ENCODE peak calls at places on chromosomes 7 and 10, in ten cellular contexts. E is suprapubic skin, U is stomach, M is H1, P is transverse colon, H is breast epithelium, B is spleen, G is body of pancreas, T is ovary, Y is thyroid gland. C is an unnamed sample.

GRCh38 chr10:35848412-35848811 is 206.3 kb upstream of the FZD8 start:
- DNase-seq in E (no peak), U (no peak), M (no peak), P (no peak), H (no peak), B (no peak), G (no peak), T (no peak), Y (no peak), C (no peak)

GRCh38 chr7:134084488-134085144 is 42.5 kb upstream of the LRGUK start:
- DNase-seq in E (no peak), U (no peak), M (no peak), P (no peak), H (no peak), B (no peak), G (peak; percentile 14), T (no peak), Y (no peak), C (no peak)

GRCh38 chr7:129522088-129522970 is 20.0 kb downstream of the SMKR1 start:
- DNase-seq in E (no peak), U (no peak), M (peak; percentile 70), P (no peak), H (no peak), B (peak; percentile 49), G (no peak), T (no peak), Y (no peak), C (no peak)

GRCh38 chr7:517848-518629 is 1.6 kb downstream of the PDGFA start:
- DNase-seq in E (no peak), U (peak; percentile 72), M (peak; percentile 72), P (peak; percentile 73), H (no peak), B (no peak), G (peak; percentile 72), T (peak; percentile 75), Y (peak; percentile 57), C (no peak)

GRCh38 chr10:90945496-90946070 is 24.7 kb upstream of the ANKRD1 start:
- DNase-seq in E (no peak), U (no peak), M (no peak), P (no peak), H (no peak), B (no peak), G (no peak), T (no peak), Y (no peak), C (no peak)

GRCh38 chr7:4683884-4684565 is 1.9 kb downstream of the FOXK1 start:
- DNase-seq in E (no peak), U (peak; percentile 58), M (no peak), P (peak; percentile 63), H (peak; percentile 35), B (peak; percentile 90), G (peak; percentile 57), T (peak; percentile 71), Y (peak; percentile 85), C (no peak)

GRCh38 chr10:7789390-7789789 is 1.4 kb downstream of the ATP5F1C start:
- DNase-seq in E (no peak), U (no peak), M (no peak), P (no peak), H (no peak), B (no peak), G (peak; percentile 17), T (no peak), Y (peak; percentile 31), C (no peak)

GRCh38 chr7:151271699-151272355 is 23.3 kb upstream of the SMARCD3 start:
- DNase-seq in E (no peak), U (peak; percentile 44), M (no peak), P (peak; percentile 52), H (peak; percentile 85), B (no peak), G (peak; percentile 81), T (no peak), Y (peak; percentile 48), C (peak; percentile 89)

GRCh38 chr10:88110355-88110754 is 246.9 kb downstream of the PTEN start:
- DNase-seq in E (no peak), U (no peak), M (no peak), P (no peak), H (no peak), B (no peak), G (no peak), T (no peak), Y (no peak), C (no peak)

GRCh38 chr10:127374074-127374680 is 174.9 kb upstream of the NPS start:
- DNase-seq in E (no peak), U (no peak), M (no peak), P (no peak), H (no peak), B (no peak), G (no peak), T (no peak), Y (no peak), C (no peak)

GRCh38 chr10:123562811-123563580 is 103.2 kb upstream of the GPR26 start:
- DNase-seq in E (peak; percentile 54), U (no peak), M (peak; percentile 27), P (no peak), H (no peak), B (no peak), G (no peak), T (no peak), Y (no peak), C (peak; percentile 62)

GRCh38 chr10:54402576-54402975 is 398.5 kb downstream of the PCDH15 start:
- DNase-seq in E (no peak), U (no peak), M (no peak), P (no peak), H (no peak), B (no peak), G (no peak), T (no peak), Y (no peak), C (no peak)

GRCh38 chr7:141356096-141356495 is 195.1 kb upstream of the AGK start:
- DNase-seq in E (no peak), U (no peak), M (no peak), P (no peak), H (no peak), B (no peak), G (no peak), T (no peak), Y (no peak), C (no peak)

GRCh38 chr10:42753126-42753506 is 29.5 kb upstream of the BMS1 start:
- DNase-seq in E (no peak), U (peak; percentile 83), M (peak; percentile 96), P (peak; percentile 83), H (peak; percentile 31), B (peak; percentile 86), G (peak; percentile 81), T (peak; percentile 86), Y (peak; percentile 83), C (peak; percentile 93)

GRCh38 chr7:1426474-1426873 is 32.8 kb downstream of the MICALL2 start:
- DNase-seq in E (no peak), U (no peak), M (no peak), P (no peak), H (no peak), B (no peak), G (no peak), T (no peak), Y (no peak), C (no peak)

GRCh38 chr7:111090834-111091233 is at the start of gene LRRN3:
- DNase-seq in E (no peak), U (no peak), M (no peak), P (no peak), H (no peak), B (no peak), G (peak; percentile 13), T (no peak), Y (peak; percentile 68), C (no peak)

GRCh38 chr7:90474284-90475210 is 5.1 kb downstream of the PTTG1IP2 start:
- DNase-seq in E (no peak), U (no peak), M (no peak), P (no peak), H (no peak), B (no peak), G (no peak), T (no peak), Y (no peak), C (no peak)

GRCh38 chr7:143345428-143345900 is 17.0 kb downstream of the FAM131B start:
- DNase-seq in E (no peak), U (peak; percentile 68), M (peak; percentile 82), P (peak; percentile 70), H (no peak), B (peak; percentile 90), G (peak; percentile 43), T (peak; percentile 49), Y (peak; percentile 62), C (no peak)
- TF ChIP-seq CTCF in E (peak; percentile 55), U (peak; percentile 62), M (peak; percentile 56), P (peak; percentile 52), H (peak; percentile 55), B (peak; percentile 67), G (peak; percentile 22), T (no peak), Y (peak; percentile 46), C (no peak)

GRCh38 chr7:106273009-106273695 is 11.6 kb downstream of the NAMPT start:
- DNase-seq in E (no peak), U (no peak), M (no peak), P (no peak), H (no peak), B (no peak), G (no peak), T (no peak), Y (no peak), C (no peak)

GRCh38 chr7:106278695-106279094 is 6.1 kb downstream of the NAMPT start:
- DNase-seq in E (no peak), U (no peak), M (no peak), P (no peak), H (no peak), B (no peak), G (no peak), T (no peak), Y (no peak), C (no peak)

GRCh38 chr7:106277976-106278375 is 6.8 kb downstream of the NAMPT start:
- DNase-seq in E (no peak), U (no peak), M (no peak), P (no peak), H (no peak), B (no peak), G (no peak), T (no peak), Y (no peak), C (no peak)

GRCh38 chr7:106279425-106280182 is 5.2 kb downstream of the NAMPT start:
- DNase-seq in E (no peak), U (no peak), M (no peak), P (no peak), H (no peak), B (no peak), G (no peak), T (no peak), Y (no peak), C (no peak)

GRCh38 chr7:106276513-106276912 is 8.3 kb downstream of the NAMPT start:
- DNase-seq in E (no peak), U (no peak), M (no peak), P (no peak), H (no peak), B (no peak), G (no peak), T (no peak), Y (no peak), C (no peak)
- TF ChIP-seq POLR2A in E (no peak), U (no peak), M (no peak), P (no peak), H (no peak), B (no peak), G (no peak), T (no peak), Y (no peak), C (no peak)

GRCh38 chr10:934746-935406 is 3.4 kb upstream of the LARP4B start:
- DNase-seq in E (no peak), U (no peak), M (no peak), P (no peak), H (no peak), B (no peak), G (no peak), T (no peak), Y (no peak), C (peak; percentile 75)
- TF ChIP-seq CTCF in E (no peak), U (no peak), M (no peak), P (no peak), H (no peak), B (no peak), G (no peak), T (no peak), Y (no peak), C (no peak)

GRCh38 chr7:148802101-148802493 is 82.0 kb downstream of the EZH2 start:
- DNase-seq in E (no peak), U (no peak), M (no peak), P (no peak), H (no peak), B (no peak), G (no peak), T (no peak), Y (no peak), C (no peak)
- TF ChIP-seq POLR2A in E (no peak), U (no peak), M (no peak), P (no peak), H (no peak), B (no peak), G (no peak), T (no peak), Y (no peak), C (no peak)